ENCODE peak calls at places on chromosomes 2 and 18, in six cellular contexts. J is activated CD4-positive, alpha-beta T cell treated with anti-CD3 and anti-CD28 coated beads, Interleukin-2, amount 50 U/mL, for 4 hours; I is fibroblast of the conjunctiva; S is Calu3; H is Panc1; B is GM12865. A is an unnamed sample.

GRCh38 chr2:104864751-104865470 is 11.0 kb downstream of the POU3F3 start:
- DNase-seq in J (no peak), I (no peak), S (no peak), H (no peak), B (no peak), A (no peak)

GRCh38 chr18:42108071-42108470 is 153.0 kb downstream of the PIK3C3 start:
- DNase-seq in J (no peak), I (no peak), S (no peak), H (no peak), B (no peak), A (no peak)

GRCh38 chr18:23921716-23922285 is 92.8 kb upstream of the TTC39C start:
- DNase-seq in J (no peak), I (no peak), S (no peak), H (no peak), B (no peak), A (no peak)

GRCh38 chr2:5507374-5507773 is 184.8 kb upstream of the SOX11 start:
- DNase-seq in J (no peak), I (no peak), S (no peak), H (no peak), B (no peak), A (no peak)

GRCh38 chr2:83823238-83823637 is 635.8 kb downstream of the SUCLG1 start:
- DNase-seq in J (no peak), I (no peak), S (no peak), H (no peak), B (no peak), A (no peak)

GRCh38 chr2:134712736-134713495 is 5.9 kb downstream of the TMEM163 start:
- DNase-seq in J (no peak), I (no peak), S (no peak), H (no peak), B (no peak), A (no peak)

GRCh38 chr2:44429034-44429433 is 67.3 kb downstream of the CAMKMT start:
- DNase-seq in J (no peak), I (no peak), S (no peak), H (no peak), B (no peak), A (no peak)

GRCh38 chr18:9531791-9532410 is 56.6 kb downstream of the RALBP1 start:
- DNase-seq in J (no peak), I (no peak), S (no peak), H (no peak), B (no peak), A (no peak)

GRCh38 chr2:54396107-54396506 is 60.0 kb upstream of the SPTBN1 start:
- DNase-seq in J (no peak), I (peak), S (no peak), H (no peak), B (no peak), A (no peak)

GRCh38 chr2:74316616-74317295 is 26.5 kb downstream of the SLC4A5 start:
- DNase-seq in J (no peak), I (no peak), S (no peak), H (no peak), B (no peak), A (no peak)

GRCh38 chr2:239676716-239677454 is 276.1 kb upstream of the HDAC4 start:
- DNase-seq in J (no peak), I (no peak), S (no peak), H (no peak), B (no peak), A (no peak)

GRCh38 chr2:60862642-60863041 is 18.7 kb upstream of the REL start:
- DNase-seq in J (no peak), I (no peak), S (no peak), H (no peak), B (no peak), A (no peak)

GRCh38 chr2:226835420-226835795 is 446 bp upstream of the RHBDD1 start:
- DNase-seq in J (peak), I (no peak), S (no peak), H (peak), B (no peak), A (no peak)

GRCh38 chr2:11103984-11104793 is 51.1 kb upstream of the SLC66A3 start:
- DNase-seq in J (no peak), I (no peak), S (no peak), H (no peak), B (peak), A (no peak)

GRCh38 chr2:126368778-126369177 is 287.2 kb upstream of the GYPC start:
- DNase-seq in J (no peak), I (no peak), S (no peak), H (no peak), B (no peak), A (no peak)

GRCh38 chr2:85589982-85590791 is 5.4 kb upstream of the RNF181 start:
- DNase-seq in J (no peak), I (no peak), S (no peak), H (no peak), B (no peak), A (no peak)

GRCh38 chr2:8935984-8936383 is 67.5 kb downstream of the MBOAT2 start:
- DNase-seq in J (no peak), I (no peak), S (no peak), H (no peak), B (no peak), A (no peak)

GRCh38 chr18:13239557-13239956 is 21.0 kb downstream of the LDLRAD4 start:
- DNase-seq in J (no peak), I (no peak), S (no peak), H (no peak), B (no peak), A (no peak)

GRCh38 chr2:149004836-149005235 is 33.7 kb upstream of the LYPD6B start:
- DNase-seq in J (no peak), I (no peak), S (no peak), H (no peak), B (no peak), A (no peak)

GRCh38 chr2:46676198-46676597 is 196.8 kb downstream of the TMEM247 start:
- DNase-seq in J (no peak), I (no peak), S (no peak), H (no peak), B (no peak), A (no peak)

GRCh38 chr18:56532176-56532840 is 106.1 kb downstream of the TXNL1 start:
- DNase-seq in J (no peak), I (no peak), S (no peak), H (no peak), B (peak), A (no peak)

GRCh38 chr2:59449264-59449663 is 1104.2 kb downstream of the BCL11A start:
- DNase-seq in J (no peak), I (no peak), S (peak), H (no peak), B (peak), A (peak)

GRCh38 chr2:233451950-233452349 is 97.7 kb downstream of the DGKD start:
- DNase-seq in J (no peak), I (no peak), S (no peak), H (no peak), B (no peak), A (no peak)

GRCh38 chr18:48929951-48930713 is 20.6 kb downstream of the SMAD7 start:
- DNase-seq in J (no peak), I (no peak), S (peak), H (no peak), B (no peak), A (no peak)